ENCODE peak calls at places on chromosomes 2 and 18, in six cellular contexts. One of them, this sample, is unnamed.

GRCh38 chr2:203476881-203477280 is 58.2 kb downstream of the RAPH1 start:
- DNase-seq in T-cell: no peak
- DNase-seq in dermis blood vessel endothelial cell: no peak
- DNase-seq in left colon: no peak
- DNase-seq in CD8-positive, alpha-beta T cell: no peak
- DNase-seq in left cardiac atrium: no peak
- DNase-seq in this sample: no peak

GRCh38 chr2:46471-47345 is at the start of gene FAM110C:
- DNase-seq in T-cell: no peak
- DNase-seq in dermis blood vessel endothelial cell: no peak
- DNase-seq in left colon: peak
- DNase-seq in CD8-positive, alpha-beta T cell: peak
- DNase-seq in left cardiac atrium: peak
- DNase-seq in this sample: peak

GRCh38 chr18:46601338-46601908 is 55.6 kb downstream of the LOXHD1 start:
- DNase-seq in T-cell: no peak
- DNase-seq in dermis blood vessel endothelial cell: no peak
- DNase-seq in left colon: no peak
- DNase-seq in CD8-positive, alpha-beta T cell: no peak
- DNase-seq in left cardiac atrium: no peak
- DNase-seq in this sample: no peak

GRCh38 chr2:157751462-157752058 is 122.9 kb upstream of the ACVR1C start:
- DNase-seq in T-cell: no peak
- DNase-seq in dermis blood vessel endothelial cell: no peak
- DNase-seq in left colon: peak
- DNase-seq in CD8-positive, alpha-beta T cell: no peak
- DNase-seq in left cardiac atrium: no peak
- DNase-seq in this sample: no peak

GRCh38 chr2:17636989-17637906 is 96.8 kb downstream of the VSNL1 start:
- DNase-seq in T-cell: no peak
- DNase-seq in dermis blood vessel endothelial cell: no peak
- DNase-seq in left colon: no peak
- DNase-seq in CD8-positive, alpha-beta T cell: no peak
- DNase-seq in left cardiac atrium: no peak
- DNase-seq in this sample: no peak

GRCh38 chr2:216031960-216032689 is 18.8 kb upstream of the MREG start:
- DNase-seq in T-cell: no peak
- DNase-seq in dermis blood vessel endothelial cell: no peak
- DNase-seq in left colon: no peak
- DNase-seq in CD8-positive, alpha-beta T cell: no peak
- DNase-seq in left cardiac atrium: no peak
- DNase-seq in this sample: no peak

GRCh38 chr2:176704282-176704773 is 435.1 kb downstream of the MTX2 start:
- DNase-seq in T-cell: no peak
- DNase-seq in dermis blood vessel endothelial cell: no peak
- DNase-seq in left colon: no peak
- DNase-seq in CD8-positive, alpha-beta T cell: no peak
- DNase-seq in left cardiac atrium: no peak
- DNase-seq in this sample: no peak

GRCh38 chr2:160433466-160434172 is 60.0 kb downstream of the RBMS1 start:
- DNase-seq in T-cell: no peak
- DNase-seq in dermis blood vessel endothelial cell: no peak
- DNase-seq in left colon: no peak
- DNase-seq in CD8-positive, alpha-beta T cell: no peak
- DNase-seq in left cardiac atrium: no peak
- DNase-seq in this sample: no peak

GRCh38 chr2:79876430-79876829 is 363.6 kb downstream of the CTNNA2 start:
- DNase-seq in T-cell: no peak
- DNase-seq in dermis blood vessel endothelial cell: no peak
- DNase-seq in left colon: no peak
- DNase-seq in CD8-positive, alpha-beta T cell: no peak
- DNase-seq in left cardiac atrium: no peak
- DNase-seq in this sample: no peak

This sample was measured in natural killer cell treated with Interleukin-12 subunit alpha and Interleukin-12 subunit beta and Interleukin-15 and Interleukin-18, amount 100 ng/mL, for 72 hours.